ENCODE peak calls at places on chromosomes 7 and 10, in ten cellular contexts. A, N, Z, Q, W, H, Y, P, R and G are unnamed samples.
A peak's percentile ranks its signal among the peaks of the same experiment; 100 is the strongest.

GRCh38 chr10:112804036-112804435 is 146.0 kb upstream of the TCF7L2 start:
- DNase-seq in N (peak; percentile 12), W (no peak), A (no peak), Y (no peak), Z (no peak), P (no peak), R (no peak), H (peak; percentile 28), Q (no peak), G (no peak)

GRCh38 chr7:148664319-148664718 is 34.4 kb upstream of the CUL1 start:
- DNase-seq in Z (peak; percentile 27), H (peak; percentile 18), Y (no peak), N (no peak), P (no peak), R (no peak), Q (peak; percentile 83), W (no peak), A (no peak), G (no peak)

GRCh38 chr10:11292576-11293302 is 275.1 kb downstream of the CELF2 start:
- DNase-seq in Y (no peak), N (no peak), R (no peak), Q (no peak), P (no peak), A (no peak), Z (no peak), W (no peak), H (no peak), G (no peak)

GRCh38 chr7:100091411-100092181 is 2.8 kb downstream of the COPS6 start:
- DNase-seq in H (no peak), W (no peak), Y (no peak), Q (no peak), P (peak; percentile 47), R (peak; percentile 36), Z (peak; percentile 37), A (peak; percentile 25), N (no peak), G (no peak)

GRCh38 chr7:106187613-106188350 is 75.7 kb upstream of the SYPL1 start:
- DNase-seq in Z (peak; percentile 26), A (peak; percentile 84), W (no peak), P (no peak), H (no peak), Q (peak; percentile 34), N (peak; percentile 40), Y (no peak), R (no peak), G (no peak)

GRCh38 chr7:27737178-27737577 is 2.8 kb upstream of the TAX1BP1 start:
- DNase-seq in P (no peak), R (no peak), Y (no peak), Z (no peak), Q (no peak), A (no peak), H (no peak), W (no peak), N (no peak), G (no peak)

GRCh38 chr7:149866817-149867447 is 6.8 kb upstream of the ATP6V0E2 start:
- DNase-seq in N (no peak), W (no peak), H (no peak), Y (no peak), A (no peak), Q (no peak), P (no peak), Z (peak; percentile 82), R (no peak), G (no peak)

GRCh38 chr10:119517235-119518141 is 25.0 kb downstream of the RGS10 start:
- DNase-seq in Z (peak; percentile 63), Y (no peak), A (no peak), P (no peak), N (peak; percentile 23), Q (peak; percentile 77), W (no peak), R (peak; percentile 59), H (no peak), G (no peak)

GRCh38 chr10:50326757-50327701 is 75.7 kb upstream of the ASAH2 start:
- DNase-seq in P (peak; percentile 96), H (no peak), N (peak; percentile 100), W (no peak), R (no peak), Q (peak; percentile 45), A (peak; percentile 61), Y (no peak), Z (peak; percentile 72), G (no peak)

GRCh38 chr10:48444861-48445841 is 138.7 kb downstream of the MAPK8 start:
- DNase-seq in Z (no peak), H (peak; percentile 10), W (no peak), P (peak; percentile 16), N (peak; percentile 59), Y (no peak), R (no peak), A (peak; percentile 32), Q (peak; percentile 69), G (peak; percentile 86)

GRCh38 chr7:66602159-66602558 is 26.5 kb upstream of the KCTD7 start:
- DNase-seq in A (peak; percentile 20), W (no peak), N (no peak), H (no peak), R (no peak), Y (no peak), Q (no peak), Z (no peak), P (no peak), G (peak; percentile 37)

GRCh38 chr7:106216517-106217088 is 68.2 kb downstream of the NAMPT start:
- DNase-seq in H (peak; percentile 63), A (peak; percentile 94), Q (peak; percentile 84), R (no peak), W (peak; percentile 75), P (peak; percentile 90), Z (peak; percentile 97), N (peak; percentile 99), Y (peak; percentile 91), G (peak; percentile 64)

DNA sequence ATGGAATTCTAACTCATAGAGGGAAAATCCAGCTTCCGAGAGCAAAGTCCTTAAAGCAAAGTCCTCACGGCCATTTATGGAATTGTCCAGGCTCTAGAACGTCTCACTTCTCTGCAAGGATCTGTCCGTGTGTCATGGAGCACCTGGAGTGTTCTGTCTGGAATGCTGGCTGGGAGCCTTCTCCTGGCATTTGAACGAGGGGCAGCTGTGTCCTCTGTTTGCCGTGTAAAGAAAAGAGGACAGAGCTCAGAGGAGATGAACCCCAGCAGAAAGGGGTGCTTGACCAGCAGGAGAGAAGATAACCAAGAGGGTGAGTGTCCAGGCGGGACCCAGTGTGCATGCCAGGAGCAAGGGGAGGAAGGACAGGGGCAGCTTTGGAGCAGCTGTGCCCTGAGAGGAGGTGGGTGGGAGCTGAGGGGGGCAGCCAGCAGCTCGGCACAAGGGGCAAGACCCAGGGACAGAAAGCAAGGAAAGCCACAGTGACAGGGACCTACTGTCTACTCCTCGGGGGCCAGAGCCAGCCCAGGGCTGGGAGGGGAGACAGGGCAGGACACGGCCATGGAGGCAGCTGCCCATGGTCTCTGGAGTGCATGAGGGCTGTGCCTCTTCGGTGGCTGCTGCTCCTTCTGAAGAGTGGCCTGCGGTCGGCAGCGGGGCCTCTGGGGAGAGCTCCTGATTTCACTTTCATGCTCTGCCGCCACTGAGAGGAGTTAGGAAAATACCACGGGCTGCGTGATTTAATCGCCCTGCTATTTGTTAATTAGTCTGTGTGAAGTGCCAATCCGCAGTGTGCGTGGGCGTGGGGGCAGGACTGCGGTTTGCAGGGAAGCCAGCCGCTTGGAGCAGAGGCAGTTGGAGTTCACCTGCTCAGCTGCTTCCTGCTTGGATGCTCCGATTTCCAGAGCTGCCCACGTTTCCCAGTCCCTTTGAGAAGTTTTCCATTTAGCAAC is 149.3 kb upstream of the SHH start:
- DNase-seq in N (peak; percentile 58), Y (peak; percentile 92), W (no peak), H (no peak), Z (no peak), A (peak; percentile 84), Q (no peak), P (no peak), R (no peak), G (peak; percentile 67)
- H3K4me2 ChIP-seq in N (peak overlapping the region; percentile 69), Y (peak overlapping the region; percentile 92), W (no peak overlapping the region), H (no peak overlapping the region), Z (no peak overlapping the region), A (peak overlapping the region; percentile 98), Q (no peak overlapping the region), P (no peak overlapping the region), R (no peak overlapping the region), G (peak overlapping the region; percentile 55)

DNA sequence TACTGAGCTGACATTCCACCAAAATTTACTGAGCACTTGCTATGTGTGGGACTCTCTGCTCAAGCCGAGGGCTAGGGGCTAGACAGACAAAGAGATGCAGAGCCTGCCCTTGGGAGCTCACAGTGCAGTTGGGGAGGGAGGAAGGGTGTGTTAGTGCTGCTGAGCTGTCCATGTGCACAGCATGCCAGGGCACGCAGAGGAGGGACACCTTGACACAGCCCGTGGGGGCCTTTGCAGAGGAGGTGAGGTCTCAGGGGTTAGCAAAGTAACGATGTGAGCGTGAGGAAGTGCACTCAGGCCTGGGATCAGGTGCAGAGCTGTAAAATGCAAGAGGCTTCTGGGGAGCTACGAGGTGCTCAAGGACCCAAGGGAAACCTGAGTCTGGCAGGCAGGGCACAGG is 16.4 kb downstream of the PRKCQ start:
- DNase-seq in H (no peak), Y (no peak), Z (no peak), Q (no peak), P (no peak), A (no peak), W (no peak), N (no peak), R (no peak), G (no peak)
- H3K27ac ChIP-seq in H (no peak overlapping the region), Y (no peak overlapping the region), Z (no peak overlapping the region), Q (no peak overlapping the region), P (no peak overlapping the region), A (no peak overlapping the region), W (no peak overlapping the region), N (no peak overlapping the region), R (no peak overlapping the region), G (no peak overlapping the region)

GRCh38 chr10:43035785-43036184 is 41.1 kb upstream of the RET start:
- DNase-seq in H (no peak), Q (no peak), Y (no peak), Z (no peak), R (no peak), P (no peak), A (no peak), N (no peak), W (no peak), G (no peak)

GRCh38 chr10:43037942-43038782 is 38.7 kb upstream of the RET start:
- DNase-seq in R (no peak), Z (no peak), N (no peak), Y (no peak), Q (peak; percentile 58), W (no peak), A (no peak), P (no peak), H (no peak), G (no peak)

GRCh38 chr10:43038783-43039628 is 37.9 kb upstream of the RET start:
- DNase-seq in P (no peak), Z (no peak), N (no peak), H (no peak), W (no peak), Q (peak; percentile 73), R (no peak), A (no peak), Y (no peak), G (no peak)

GRCh38 chr10:43037440-43037839 is 39.4 kb upstream of the RET start:
- DNase-seq in P (no peak), A (no peak), W (no peak), Y (no peak), N (no peak), Z (no peak), H (no peak), R (no peak), Q (no peak), G (no peak)

GRCh38 chr10:43036581-43037428 is 40.1 kb upstream of the RET start:
- DNase-seq in Q (peak; percentile 77), P (no peak), Y (no peak), A (no peak), W (no peak), H (no peak), Z (no peak), N (no peak), R (no peak), G (no peak)
- TF ChIP-seq CTCF in Q (no peak), P (no peak), Y (no peak), A (no peak), W (no peak), H (no peak), Z (no peak), N (no peak), R (no peak), G (no peak)

GRCh38 chr7:22543169-22543568 is 43.2 kb upstream of the STEAP1B start:
- DNase-seq in R (no peak), H (no peak), P (no peak), Y (no peak), Q (no peak), Z (peak; percentile 7), A (no peak), N (no peak), W (no peak), G (no peak)
- H3K4me2 ChIP-seq in R (no peak overlapping the region), H (no peak overlapping the region), P (no peak overlapping the region), Y (no peak overlapping the region), Q (no peak overlapping the region), Z (no peak overlapping the region), A (no peak overlapping the region), N (no peak overlapping the region), W (no peak overlapping the region), G (no peak overlapping the region)